ENCODE peak calls at places on chromosomes 4 and X, in four cellular contexts. O is HepG2, B is K562, L is GM12878. H is an unnamed sample. For H4K20me1, the result is how much of the 10 kb centered on the place peaks cover.

GRCh38 chr4:155796031-155796430 is 37.2 kb downstream of the GUCY1B1 start:
- DNase-seq in O (peak), B (no peak), L (no peak), H (peak)

GRCh38 chr4:98516042-98516440 is 142.4 kb downstream of the TSPAN5 start:
- DNase-seq in B (peak), O (peak), L (no peak), H (no peak)

GRCh38 chrX:115093206-115093605 is 75.8 kb upstream of the IL13RA2 start:
- DNase-seq in O (no peak), B (no peak), L (no peak), H (no peak)

GRCh38 chrX:97366246-97366645 is 482.5 kb downstream of the RPA4 start:
- DNase-seq in O (no peak), L (no peak), B (no peak), H (no peak)

GRCh38 chr4:110970642-110971041 is 347.8 kb upstream of the PITX2 start:
- DNase-seq in O (peak), B (no peak), L (no peak), H (no peak)

GRCh38 chr4:7625073-7625472 is 190.3 kb upstream of the PSAPL1 start:
- DNase-seq in L (no peak), B (no peak), O (no peak), H (no peak)

GRCh38 chrX:8433296-8434094 is 31.1 kb upstream of the VCX3B start:
- DNase-seq in O (no peak), L (no peak), B (no peak), H (no peak)

GRCh38 chrX:55026143-55026542 is 4.6 kb downstream of the ALAS2 start:
- DNase-seq in B (no peak), O (no peak), L (no peak), H (no peak)

GRCh38 chr4:123503698-123504389 is 107.2 kb downstream of the SPRY1 start:
- DNase-seq in O (no peak), B (no peak), L (no peak), H (no peak)

GRCh38 chr4:52780206-52780605 is 29.0 kb upstream of the ERVMER34-1 start:
- DNase-seq in B (no peak), O (no peak), L (no peak), H (no peak)

GRCh38 chr4:133390198-133390855 is 241.2 kb downstream of the PCDH10 start:
- DNase-seq in L (no peak), B (no peak), O (no peak), H (no peak)

GRCh38 chr4:14345356-14345775 is 656.9 kb upstream of the CPEB2 start:
- DNase-seq in L (no peak), B (no peak), O (no peak), H (no peak)

GRCh38 chr4:41102360-41103092 is 111.8 kb downstream of the APBB2 start:
- DNase-seq in L (no peak), B (no peak), O (no peak), H (no peak)

GRCh38 chr4:56048621-56049427 is 100.1 kb downstream of the CEP135 start:
- DNase-seq in O (no peak), B (peak), L (peak), H (peak)

GRCh38 chrX:148047216-148047615 is 66.1 kb downstream of the FMR1NB start:
- DNase-seq in L (no peak), O (no peak), B (no peak), H (no peak)

GRCh38 chrX:47232803-47233332 is at the start of gene USP11:
- DNase-seq in O (peak), B (peak), L (no peak), H (peak)

GRCh38 chrX:74800062-74800461 is 125.2 kb downstream of the NEXMIF start:
- DNase-seq in O (no peak), B (no peak), L (no peak), H (no peak)

GRCh38 chr4:148786699-148787098 is 344.5 kb upstream of the NR3C2 start:
- DNase-seq in L (no peak), O (no peak), B (no peak), H (no peak)

GRCh38 chr4:43331226-43332078 is 438.9 kb downstream of the GRXCR1 start:
- DNase-seq in L (no peak), O (no peak), B (no peak), H (no peak)

GRCh38 chr4:25209702-25210101 is 24.1 kb upstream of the PI4K2B start:
- DNase-seq in O (no peak), L (no peak), B (no peak), H (no peak)

GRCh38 chr4:4762909-4763814 is 96.3 kb upstream of the MSX1 start:
- DNase-seq in B (no peak), L (peak), O (no peak), H (peak)

GRCh38 chr4:188429965-188430364 is 290.7 kb downstream of the TRIML1 start:
- DNase-seq in B (no peak), O (no peak), L (no peak), H (no peak)

GRCh38 chrX:40158036-40158706 is 60.4 kb upstream of the BCOR start:
- DNase-seq in L (no peak), B (no peak), O (no peak), H (no peak)

GRCh38 chr4:56106755-56107154 is 158.0 kb downstream of the CEP135 start:
- DNase-seq in O (no peak), B (no peak), L (no peak), H (peak)

GRCh38 chrX:49309401-49309981 is 6.0 kb downstream of the GAGE10 start:
- DNase-seq in L (no peak), O (no peak), B (no peak), H (no peak)

GRCh38 chrX:81120936-81121351 is 80.8 kb downstream of the HMGN5 start:
- DNase-seq in L (peak), O (peak), B (peak), H (peak)

GRCh38 chr4:7981738-7982394 is 42.2 kb upstream of the AFAP1 start:
- DNase-seq in O (no peak), B (no peak), L (no peak), H (no peak)

GRCh38 chr4:75724867-75725724 is 719 bp downstream of the USO1 start:
- DNase-seq in B (peak), O (peak), L (peak), H (peak)
- TF ChIP-seq REST in B (no peak), O (no peak), L (no peak), H (no peak)

GRCh38 chr4:185194924-185195632 is 8.7 kb downstream of the CFAP97 start:
- DNase-seq in O (no peak), L (no peak), B (no peak), H (no peak)

GRCh38 chr4:185192059-185192458 is 11.7 kb downstream of the CFAP97 start:
- DNase-seq in B (no peak), L (no peak), O (no peak), H (no peak)

GRCh38 chr4:185201983-185202962 is 1.5 kb downstream of the CFAP97 start:
- DNase-seq in O (peak), L (no peak), B (peak), H (peak)

DNA sequence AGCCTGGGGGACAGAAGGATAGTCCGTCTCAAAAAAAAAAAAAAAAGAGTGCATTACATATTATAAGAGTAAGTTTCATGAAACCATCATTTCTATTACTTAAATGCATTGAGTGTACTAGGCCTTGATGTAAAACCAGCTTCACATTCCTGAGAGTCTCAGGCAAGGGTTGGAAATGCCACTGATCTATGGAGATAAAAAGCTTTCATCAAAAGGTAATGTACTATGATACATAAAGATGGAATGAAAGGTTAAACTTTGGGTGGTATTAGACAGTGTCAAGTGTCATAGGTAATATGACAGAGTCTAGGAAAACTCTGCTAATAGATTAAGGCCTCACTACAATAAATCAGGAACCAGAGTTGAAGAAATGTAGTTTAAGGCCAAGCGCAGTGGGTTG is 7.4 kb downstream of the CFAP97 start:
- DNase-seq in L (no peak), O (no peak), B (no peak), H (no peak)
- TF ChIP-seq TAF1 in L (no peak), O (no peak), B (no peak), H (no peak)

GRCh38 chr4:87035881-87036509 is 101.2 kb downstream of the AFF1 start:
- DNase-seq in B (no peak), L (no peak), O (no peak), H (no peak)
- H4K20me1 ChIP-seq in B (half or more), L (under half), O (under half), H (under half)

DNA sequence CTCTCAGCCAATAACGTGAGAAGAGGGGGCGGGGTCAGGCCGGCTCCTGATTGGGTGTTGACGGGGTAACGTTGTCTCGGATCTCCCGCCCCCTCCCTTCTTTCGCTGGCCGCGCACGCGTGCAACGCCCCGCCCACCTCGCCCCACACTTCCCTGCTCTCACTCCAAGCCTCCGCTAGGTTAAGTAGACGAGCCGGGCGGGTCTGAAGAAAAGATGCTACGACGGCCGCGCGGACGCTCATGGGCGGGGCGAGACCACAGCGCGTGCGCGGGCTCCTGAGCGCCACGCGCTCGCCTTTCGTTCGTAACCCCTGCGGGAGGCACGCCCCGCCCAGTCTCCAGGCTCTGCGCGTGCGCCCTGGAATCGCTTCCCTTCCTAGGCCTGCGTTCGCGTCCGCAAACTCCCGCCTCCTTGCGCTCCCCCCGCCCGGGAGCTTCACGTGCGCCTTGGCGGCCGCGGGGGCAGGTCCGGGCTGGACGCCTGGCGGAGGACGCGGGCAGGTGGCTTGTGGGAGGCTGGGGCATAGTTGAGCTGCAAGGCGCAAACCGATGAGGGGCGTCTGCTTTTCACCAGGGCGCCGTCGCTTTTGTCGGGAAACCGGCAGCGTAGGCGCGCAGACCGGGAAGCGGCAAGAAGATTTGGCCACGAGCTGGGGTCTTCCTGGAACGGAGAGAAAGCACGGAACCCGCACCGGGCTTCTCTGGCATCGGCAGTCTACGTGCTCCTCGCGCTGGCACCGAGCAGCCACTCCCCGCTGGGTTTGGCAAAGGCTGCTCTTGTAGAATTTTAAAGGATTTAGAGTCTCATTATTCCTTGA is 467 bp upstream of the PGRMC2 start:
- DNase-seq in O (peak), L (peak), B (peak), H (peak)
- TF ChIP-seq REST in O (no peak), L (no peak), B (no peak), H (peak)

GRCh38 chr4:146654976-146655761 is 16.5 kb downstream of the POU4F2 start:
- DNase-seq in B (no peak), O (no peak), L (no peak), H (peak)
- TF ChIP-seq TAF1 in B (no peak), O (no peak), L (no peak), H (no peak)

DNA sequence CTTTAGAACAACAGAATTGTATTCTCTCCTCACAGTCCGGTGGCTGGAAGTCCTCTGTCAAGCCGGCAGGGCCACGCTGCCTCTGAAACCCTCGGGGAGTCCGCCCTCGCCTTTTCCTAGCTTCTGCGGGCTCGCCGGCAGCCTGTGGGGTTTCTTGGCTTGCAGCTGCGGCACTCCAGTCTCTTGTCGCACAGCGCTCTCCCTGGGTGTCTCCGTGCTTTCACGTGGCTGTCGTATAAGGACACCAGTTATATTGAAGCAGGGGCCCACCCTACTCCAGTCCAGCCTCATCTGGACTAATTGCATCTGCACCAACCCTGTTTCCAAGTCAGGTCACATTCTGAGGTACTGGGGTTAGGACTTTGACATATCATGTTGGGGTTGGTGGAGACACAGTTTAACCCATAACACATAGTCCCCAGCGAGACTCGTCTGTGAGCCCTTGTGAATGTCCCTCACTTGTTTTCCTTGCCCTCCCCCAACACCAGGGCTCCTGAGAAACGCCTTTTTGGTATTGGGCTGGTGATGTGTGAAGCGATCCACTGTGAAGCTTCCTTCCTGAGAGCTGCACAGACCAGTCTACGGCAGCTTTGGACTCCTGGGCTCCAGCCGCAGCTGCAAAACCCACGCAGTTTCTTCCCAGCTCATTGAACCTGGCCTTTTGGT is 22.7 kb downstream of the TMEM131L start:
- DNase-seq in B (no peak), L (peak), O (no peak), H (no peak)
- H4K20me1 ChIP-seq in B (under half), L (under half), O (under half), H (under half)

GRCh38 chr4:5881340-5881739 is 11.5 kb downstream of the CRMP1 start:
- DNase-seq in O (no peak), L (no peak), B (no peak), H (no peak)
- TF ChIP-seq REST in O (peak), L (peak), B (peak), H (peak)